ENCODE peak calls at places on chromosome 4, in four cellular contexts. N is Calu3, F is cardiac fibroblast, W is GM12864. C is an unnamed sample.

GRCh38 chr4:42653606-42654560 is 3.0 kb downstream of the ATP8A1 start:
- DNase-seq in F (no peak), N (no peak), W (no peak), C (no peak)

GRCh38 chr4:182533948-182534347 is 290.7 kb downstream of the TENM3 start:
- DNase-seq in F (peak), N (no peak), W (no peak), C (no peak)

GRCh38 chr4:170979736-170980135 is 833.5 kb upstream of the GALNTL6 start:
- DNase-seq in F (no peak), W (no peak), N (no peak), C (no peak)

GRCh38 chr4:38868055-38868965 is 704 bp downstream of the FAM114A1 start:
- DNase-seq in F (peak), N (no peak), W (no peak), C (peak)

GRCh38 chr4:56990109-56990508 is 11.4 kb downstream of the POLR2B start:
- DNase-seq in F (peak), N (no peak), W (no peak), C (no peak)

GRCh38 chr4:83436680-83437079 is 18.9 kb downstream of the HELQ start:
- DNase-seq in F (no peak), N (no peak), W (no peak), C (no peak)

GRCh38 chr4:112765317-112765989 is 128.5 kb downstream of the LARP7 start:
- DNase-seq in W (peak), N (no peak), F (peak), C (no peak)

GRCh38 chr4:74407891-74408290 is 37.0 kb upstream of the AREG start:
- DNase-seq in W (no peak), F (no peak), N (no peak), C (no peak)

GRCh38 chr4:69589884-69590283 is 49.6 kb downstream of the UGT2A2 start:
- DNase-seq in F (no peak), W (no peak), N (no peak), C (no peak)

GRCh38 chr4:89992744-89993143 is 98.1 kb downstream of the MMRN1 start:
- DNase-seq in W (no peak), N (no peak), F (no peak), C (no peak)

GRCh38 chr4:14871676-14872430 is 130.4 kb upstream of the CPEB2 start:
- DNase-seq in F (peak), W (no peak), N (peak), C (no peak)

GRCh38 chr4:112075129-112075753 is 70.0 kb upstream of the FAM241A start:
- DNase-seq in F (peak), W (no peak), N (peak), C (peak)

GRCh38 chr4:155961575-155961974 is 7.9 kb upstream of the CTSO start:
- DNase-seq in N (no peak), W (no peak), F (no peak), C (no peak)

GRCh38 chr4:78566834-78567501 is 15.4 kb downstream of the ANXA3 start:
- DNase-seq in N (no peak), F (no peak), W (peak), C (no peak)

GRCh38 chr4:140186651-140187315 is 32.8 kb upstream of the MAML3 start:
- DNase-seq in W (no peak), N (peak), F (peak), C (no peak)

GRCh38 chr4:32148120-32148666 is 1428.0 kb downstream of the PCDH7 start:
- DNase-seq in F (peak), W (no peak), N (no peak), C (no peak)

GRCh38 chr4:30722092-30722915 is 2.1 kb downstream of the PCDH7 start:
- DNase-seq in W (no peak), F (no peak), N (no peak), C (no peak)

GRCh38 chr4:96698891-96699290 is 859.0 kb downstream of the PDHA2 start:
- DNase-seq in F (no peak), W (no peak), N (no peak), C (no peak)

GRCh38 chr4:152594981-152595916 is 59.4 kb upstream of the FBXW7 start:
- DNase-seq in F (no peak), N (no peak), W (peak), C (no peak)

GRCh38 chr4:126834854-126835253 is 797.9 kb upstream of the INTU start:
- DNase-seq in N (no peak), W (no peak), F (no peak), C (no peak)

GRCh38 chr4:173519130-173520101 is 10.6 kb downstream of the HAND2 start:
- DNase-seq in N (no peak), F (no peak), W (no peak), C (no peak)

GRCh38 chr4:52670739-52671138 is 11.6 kb upstream of the USP46 start:
- DNase-seq in N (no peak), F (no peak), W (no peak), C (no peak)
- TF ChIP-seq CTCF in N (no peak), F (no peak), W (no peak), C (no peak)

GRCh38 chr4:134028411-134028810 is 173.2 kb downstream of the PABPC4L start:
- DNase-seq in N (no peak), F (no peak), W (no peak), C (no peak)

GRCh38 chr4:134019657-134020056 is 181.9 kb downstream of the PABPC4L start:
- DNase-seq in N (no peak), F (no peak), W (no peak), C (no peak)

GRCh38 chr4:134018845-134019244 is 182.7 kb downstream of the PABPC4L start:
- DNase-seq in N (no peak), F (no peak), W (no peak), C (no peak)

GRCh38 chr4:134027931-134028330 is 173.7 kb downstream of the PABPC4L start:
- DNase-seq in W (no peak), N (peak), F (peak), C (no peak)

DNA sequence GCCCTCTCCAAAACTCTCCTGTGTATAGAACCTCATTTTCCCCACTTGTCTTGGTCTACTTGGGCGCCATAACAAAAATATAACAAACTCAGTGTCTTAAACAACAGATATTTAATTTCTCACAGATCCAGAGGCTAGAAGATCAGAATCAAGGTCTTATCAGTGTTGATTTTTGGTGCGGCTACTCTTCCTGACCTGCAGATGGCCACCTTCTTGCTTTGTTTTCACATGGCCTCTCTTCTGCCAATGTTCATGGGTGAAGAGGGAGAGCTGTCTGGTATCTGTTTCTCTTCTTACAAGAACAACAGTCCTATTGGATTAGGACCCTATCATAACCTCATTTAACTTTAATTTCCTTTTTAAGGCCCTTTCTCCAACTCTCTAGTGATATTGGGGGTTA is 177.3 kb downstream of the PABPC4L start:
- DNase-seq in F (peak), N (peak), W (no peak), C (no peak)
- TF ChIP-seq CTCF in F (no peak), N (no peak), W (peak), C (peak)

GRCh38 chr4:7721984-7722551 is 217.6 kb downstream of the AFAP1 start:
- DNase-seq in W (no peak), N (peak), F (peak), C (no peak)
- TF ChIP-seq CTCF in W (peak), N (peak), F (peak), C (no peak)

DNA sequence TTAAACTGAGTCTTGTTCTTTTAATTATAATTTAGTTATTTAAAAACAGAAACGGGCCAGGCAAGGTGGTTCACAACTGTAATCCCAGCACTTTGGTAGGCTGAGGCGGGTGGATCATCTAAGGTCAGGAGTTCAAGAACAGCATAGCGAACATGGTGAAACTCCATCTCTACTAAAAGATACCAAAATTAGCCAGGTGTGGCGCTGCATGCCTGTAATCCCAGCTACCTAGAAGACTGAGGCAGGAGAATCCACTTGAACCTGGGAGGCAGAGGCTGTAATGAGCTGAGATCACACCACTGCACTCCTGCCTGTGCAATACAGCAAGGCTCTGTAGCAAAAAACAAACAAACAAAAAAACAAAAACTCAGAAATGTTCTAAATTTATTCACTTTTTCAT is 852.9 kb downstream of the TECRL start:
- DNase-seq in W (no peak), N (no peak), F (no peak), C (no peak)
- TF ChIP-seq CTCF in W (no peak), N (no peak), F (no peak), C (no peak)

GRCh38 chr4:80336582-80336981 is 1.1 kb downstream of the CFAP299 start:
- DNase-seq in W (no peak), N (peak), F (peak), C (no peak)
- TF ChIP-seq CTCF in W (no peak), N (no peak), F (peak), C (peak)

DNA sequence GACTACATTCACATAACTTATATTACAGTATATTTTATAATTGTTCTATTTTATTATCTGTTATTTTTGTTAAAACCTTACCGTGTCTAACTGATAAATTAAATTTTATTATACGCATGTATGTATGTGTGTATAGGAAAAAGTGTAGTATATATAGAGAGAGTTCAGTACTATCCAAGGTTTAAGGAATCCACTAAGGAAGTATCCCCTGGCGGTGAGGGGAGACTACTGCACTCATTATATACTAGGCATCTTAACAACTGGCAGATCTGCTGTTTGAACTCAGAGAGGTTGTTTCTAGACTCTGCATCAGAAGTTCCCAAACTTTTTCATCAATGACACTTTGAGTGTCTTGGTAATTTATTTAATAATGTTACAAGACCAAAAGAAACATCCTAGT is 70.9 kb downstream of the NDST4 start:
- DNase-seq in N (no peak), W (no peak), F (no peak), C (no peak)
- TF ChIP-seq CTCF in N (no peak), W (peak), F (peak), C (peak)

GRCh38 chr4:148283665-148284064 is 158.5 kb downstream of the NR3C2 start:
- DNase-seq in N (no peak), W (no peak), F (no peak), C (no peak)

GRCh38 chr4:148288448-148288847 is 153.8 kb downstream of the NR3C2 start:
- DNase-seq in F (no peak), N (no peak), W (no peak), C (no peak)

GRCh38 chr4:148286043-148286442 is 156.2 kb downstream of the NR3C2 start:
- DNase-seq in W (no peak), F (no peak), N (no peak), C (no peak)

GRCh38 chr4:148287111-148287510 is 155.1 kb downstream of the NR3C2 start:
- DNase-seq in F (no peak), W (no peak), N (no peak), C (no peak)

GRCh38 chr4:148284526-148285193 is 157.6 kb downstream of the NR3C2 start:
- DNase-seq in W (no peak), N (no peak), F (peak), C (no peak)
- TF ChIP-seq CTCF in W (no peak), N (no peak), F (no peak), C (no peak)

DNA sequence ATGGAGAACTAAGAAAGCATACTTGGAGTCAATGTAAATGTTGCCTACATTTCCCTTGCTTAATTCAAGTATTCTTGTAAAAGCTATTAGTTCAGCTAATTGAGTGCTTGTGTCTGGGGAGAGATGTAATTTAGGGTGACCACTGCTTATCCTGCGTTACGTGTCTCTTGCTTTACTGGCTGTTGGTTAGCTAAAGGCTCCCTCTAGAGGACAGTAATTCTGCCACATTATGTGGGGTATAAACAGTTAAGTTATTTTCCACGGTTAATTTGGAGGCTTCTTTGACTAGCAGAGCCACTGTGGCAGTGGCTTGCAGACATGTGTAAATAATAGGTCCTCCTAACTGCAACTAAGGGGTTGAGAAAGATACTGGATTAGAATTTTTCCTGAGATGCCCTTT is 25.3 kb upstream of the NAF1 start:
- DNase-seq in W (no peak), F (peak), N (no peak), C (no peak)
- TF ChIP-seq CTCF in W (peak), F (peak), N (no peak), C (no peak)

C was measured in neural crest cell.